ENCODE peak calls at places on chromosomes 7 and 10, in nine cellular contexts. G is heart right ventricle, S is A549, H is astrocyte of the spinal cord, X is Caco-2, E is GM12878, C is HFF-Myc, I is mesothelial cell of epicardium, W is foreskin keratinocyte. Y is an unnamed sample.

GRCh38 chr7:107494910-107495309 is 25.1 kb downstream of the GPR22 start:
- DNase-seq in G (no peak), S (no peak), H (no peak), X (no peak), E (no peak), C (no peak), I (no peak), W (no peak), Y (no peak)

GRCh38 chr10:125016123-125016522 is 74.2 kb downstream of the ZRANB1 start:
- DNase-seq in G (no peak), S (no peak), H (no peak), X (no peak), E (no peak), C (no peak), I (no peak), W (no peak), Y (no peak)

GRCh38 chr7:128701062-128701785 is 29.1 kb downstream of the GARIN1A start:
- DNase-seq in G (no peak), S (no peak), H (no peak), X (no peak), E (no peak), C (no peak), I (no peak), W (peak; percentile 60), Y (no peak)

GRCh38 chr10:130233426-130233825 is 97.2 kb downstream of the GLRX3 start:
- DNase-seq in G (no peak), S (no peak), H (no peak), X (no peak), E (no peak), C (no peak), I (no peak), W (no peak), Y (no peak)

GRCh38 chr10:5283305-5284158 is 81.2 kb upstream of the UCN3 start:
- DNase-seq in G (peak; percentile 55), S (peak; percentile 60), H (peak; percentile 23), X (peak; percentile 83), E (no peak), C (no peak), I (no peak), W (peak; percentile 76), Y (peak; percentile 35)

GRCh38 chr10:50531388-50532077 is 92.2 kb downstream of the SGMS1 start:
- DNase-seq in G (no peak), S (no peak), H (no peak), X (no peak), E (no peak), C (no peak), I (no peak), W (no peak), Y (no peak)

GRCh38 chr7:37534893-37535610 is 86.4 kb upstream of the ELMO1 start:
- DNase-seq in G (no peak), S (no peak), H (no peak), X (no peak), E (no peak), C (no peak), I (no peak), W (no peak), Y (no peak)

GRCh38 chr10:43390791-43391190 is 18.2 kb downstream of the HNRNPF start:
- DNase-seq in G (no peak), S (no peak), H (peak; percentile 28), X (peak; percentile 66), E (no peak), C (no peak), I (no peak), W (peak; percentile 34), Y (no peak)

GRCh38 chr7:94393251-94393758 is 1.4 kb upstream of the COL1A2 start:
- DNase-seq in G (peak; percentile 20), S (no peak), H (no peak), X (no peak), E (no peak), C (no peak), I (no peak), W (no peak), Y (no peak)

GRCh38 chr7:19491821-19492452 is 216.9 kb downstream of the POLR1F start:
- DNase-seq in G (no peak), S (peak; percentile 3), H (peak; percentile 47), X (peak; percentile 15), E (no peak), C (peak; percentile 15), I (no peak), W (peak; percentile 11), Y (no peak)

GRCh38 chr10:125158528-125159485 is 1.6 kb downstream of the CTBP2 start:
- DNase-seq in G (peak; percentile 72), S (peak; percentile 52), H (peak; percentile 53), X (peak; percentile 46), E (no peak), C (no peak), I (no peak), W (no peak), Y (no peak)

GRCh38 chr10:8042864-8043568 is 11.5 kb upstream of the GATA3 start:
- DNase-seq in G (no peak), S (no peak), H (no peak), X (no peak), E (no peak), C (no peak), I (no peak), W (no peak), Y (no peak)

GRCh38 chr10:7444576-7445226 is 33.9 kb upstream of the SFMBT2 start:
- DNase-seq in G (no peak), S (no peak), H (no peak), X (no peak), E (no peak), C (no peak), I (no peak), W (no peak), Y (no peak)

GRCh38 chr7:74219416-74219815 is 9.6 kb downstream of the LAT2 start:
- DNase-seq in G (no peak), S (no peak), H (no peak), X (no peak), E (no peak), C (no peak), I (no peak), W (no peak), Y (no peak)

GRCh38 chr10:6195376-6195775 is 7.4 kb upstream of the PFKFB3 start:
- DNase-seq in G (no peak), S (no peak), H (peak; percentile 81), X (no peak), E (no peak), C (no peak), I (no peak), W (no peak), Y (no peak)

GRCh38 chr7:64794171-64794844 is at the start of gene ZNF138:
- DNase-seq in G (peak; percentile 94), S (peak; percentile 96), H (peak; percentile 95), X (peak; percentile 96), E (peak; percentile 84), C (peak; percentile 90), I (peak; percentile 91), W (peak; percentile 91), Y (peak; percentile 93)

GRCh38 chr7:158407581-158408331 is 179.9 kb downstream of the PTPRN2 start:
- DNase-seq in G (no peak), S (peak; percentile 34), H (peak; percentile 34), X (peak; percentile 53), E (no peak), C (no peak), I (no peak), W (no peak), Y (no peak)

GRCh38 chr10:92064506-92064905 is 140.9 kb downstream of the BTAF1 start:
- DNase-seq in G (no peak), S (no peak), H (no peak), X (no peak), E (no peak), C (no peak), I (no peak), W (no peak), Y (no peak)

GRCh38 chr10:72953687-72954086 is 919 bp downstream of the PLA2G12B start:
- DNase-seq in G (no peak), S (no peak), H (no peak), X (peak; percentile 27), E (no peak), C (no peak), I (no peak), W (no peak), Y (no peak)

GRCh38 chr7:134188311-134188710 is 61.2 kb downstream of the LRGUK start:
- DNase-seq in G (no peak), S (no peak), H (no peak), X (no peak), E (no peak), C (no peak), I (no peak), W (peak; percentile 74), Y (no peak)

GRCh38 chr7:91720255-91720937 is 160.1 kb downstream of the MTERF1 start:
- DNase-seq in G (no peak), S (no peak), H (peak; percentile 32), X (no peak), E (no peak), C (no peak), I (no peak), W (peak; percentile 91), Y (no peak)

GRCh38 chr7:30226593-30227268 is 57.7 kb upstream of the ZNRF2 start:
- DNase-seq in G (no peak), S (peak; percentile 58), H (no peak), X (peak; percentile 81), E (no peak), C (no peak), I (no peak), W (peak; percentile 51), Y (no peak)
- TF ChIP-seq CTCF in G (no peak), S (peak; percentile 46), H (peak; percentile 21), X (peak; percentile 98), E (no peak), C (peak; percentile 31), I (no peak), W (peak; percentile 79), Y (no peak)

DNA sequence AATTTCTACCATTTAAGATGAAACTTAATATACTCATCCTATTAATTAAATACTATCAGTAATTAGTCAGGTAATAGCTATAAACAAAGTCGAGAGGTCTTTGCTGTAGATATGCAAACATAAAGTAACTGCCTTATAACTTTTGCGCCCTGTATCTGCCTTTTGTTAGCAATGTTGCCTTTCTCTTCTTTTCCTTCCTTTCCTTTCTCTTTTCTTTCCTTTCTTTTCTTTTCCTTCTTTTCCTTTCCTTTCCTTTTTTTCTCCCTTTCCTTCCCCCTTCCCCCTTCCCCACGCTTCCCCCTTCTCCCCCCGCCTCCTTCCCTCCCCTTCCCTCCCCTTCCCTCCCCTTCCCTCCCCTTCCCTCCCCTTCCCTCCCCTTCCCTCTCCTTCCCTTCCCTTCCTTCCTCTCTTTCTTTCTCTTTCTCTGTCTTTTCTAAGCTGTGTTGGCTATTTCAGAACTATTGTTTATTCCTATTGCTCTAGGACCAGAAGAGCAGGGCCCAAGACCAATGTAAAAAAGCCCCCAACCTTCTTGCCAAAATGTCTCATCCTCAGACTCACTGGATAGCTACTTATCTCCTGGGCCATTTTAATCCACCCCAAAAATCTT is 65.3 kb upstream of the DKK1 start:
- DNase-seq in G (no peak), S (no peak), H (no peak), X (no peak), E (no peak), C (no peak), I (no peak), W (no peak), Y (no peak)
- TF ChIP-seq CTCF in G (no peak), S (no peak), H (no peak), X (no peak), E (no peak), C (no peak), I (no peak), W (no peak), Y (no peak)

GRCh38 chr10:22805304-22805703 is 90.9 kb upstream of the PIP4K2A start:
- DNase-seq in G (no peak), S (no peak), H (peak; percentile 54), X (peak; percentile 30), E (no peak), C (peak; percentile 43), I (no peak), W (no peak), Y (no peak)
- TF ChIP-seq CTCF in G (no peak), S (no peak), H (peak; percentile 24), X (peak; percentile 20), E (no peak), C (no peak), I (no peak), W (no peak), Y (no peak)

GRCh38 chr7:55423891-55424290 is 58.8 kb downstream of the LANCL2 start:
- DNase-seq in G (no peak), S (no peak), H (no peak), X (no peak), E (no peak), C (no peak), I (no peak), W (no peak), Y (no peak)
- TF ChIP-seq CTCF in G (no peak), S (no peak), H (no peak), X (no peak), E (no peak), C (no peak), I (no peak), W (no peak), Y (no peak)